ENCODE peak calls at places on chromosomes 11 and 22, in four cellular contexts. W, K, X and U are unnamed samples.

GRCh38 chr22:39576027-39576426 is 5.5 kb downstream of the CACNA1I start:
- DNase-seq in X (no peak), K (no peak), W (no peak), U (no peak)

GRCh38 chr22:23359583-23360123 is 179.3 kb downstream of the BCR start:
- DNase-seq in X (no peak), W (no peak), K (no peak), U (no peak)

GRCh38 chr11:86699036-86699791 is 26.8 kb upstream of the ME3 start:
- DNase-seq in W (no peak), K (no peak), X (no peak), U (no peak)

GRCh38 chr11:57474751-57475115 is 14.4 kb downstream of the RTN4RL2 start:
- DNase-seq in W (no peak), X (no peak), K (no peak), U (no peak)

GRCh38 chr22:44242946-44243724 is 62.4 kb downstream of the PARVG start:
- DNase-seq in W (no peak), K (no peak), X (no peak), U (no peak)

GRCh38 chr11:118691926-118692830 is 12.7 kb upstream of the TREH start:
- DNase-seq in X (peak; percentile 18), W (peak; percentile 95), K (no peak), U (peak; percentile 45)

GRCh38 chr11:132051704-132052103 is 681.3 kb downstream of the NTM start:
- DNase-seq in K (no peak), W (no peak), X (no peak), U (no peak)

GRCh38 chr22:26174280-26174679 is 5.0 kb downstream of the SEZ6L start:
- DNase-seq in W (no peak), X (no peak), K (no peak), U (no peak)

GRCh38 chr22:50169774-50170341 is 673 bp upstream of the PANX2 start:
- DNase-seq in W (no peak), X (no peak), K (peak; percentile 31), U (no peak)

GRCh38 chr11:134047586-134047999 is 21.3 kb upstream of the JAM3 start:
- DNase-seq in K (peak; percentile 89), W (peak; percentile 73), X (peak; percentile 55), U (no peak)

GRCh38 chr11:6217722-6218121 is 12.4 kb downstream of the C11orf42 start:
- DNase-seq in X (no peak), K (no peak), W (no peak), U (no peak)

GRCh38 chr11:19520681-19521080 is 192.0 kb upstream of the NAV2 start:
- DNase-seq in W (no peak), K (no peak), X (no peak), U (no peak)

GRCh38 chr11:68432874-68433273 is 27.7 kb upstream of the PPP6R3 start:
- DNase-seq in X (no peak), K (no peak), W (no peak), U (no peak)

GRCh38 chr22:44088976-44089570 is 65.0 kb downstream of the PARVB start:
- DNase-seq in W (peak; percentile 78), X (peak; percentile 42), K (no peak), U (no peak)

GRCh38 chr11:69351460-69351859 is 57.5 kb downstream of the MYEOV start:
- DNase-seq in W (peak; percentile 40), K (no peak), X (peak; percentile 13), U (no peak)

DNA sequence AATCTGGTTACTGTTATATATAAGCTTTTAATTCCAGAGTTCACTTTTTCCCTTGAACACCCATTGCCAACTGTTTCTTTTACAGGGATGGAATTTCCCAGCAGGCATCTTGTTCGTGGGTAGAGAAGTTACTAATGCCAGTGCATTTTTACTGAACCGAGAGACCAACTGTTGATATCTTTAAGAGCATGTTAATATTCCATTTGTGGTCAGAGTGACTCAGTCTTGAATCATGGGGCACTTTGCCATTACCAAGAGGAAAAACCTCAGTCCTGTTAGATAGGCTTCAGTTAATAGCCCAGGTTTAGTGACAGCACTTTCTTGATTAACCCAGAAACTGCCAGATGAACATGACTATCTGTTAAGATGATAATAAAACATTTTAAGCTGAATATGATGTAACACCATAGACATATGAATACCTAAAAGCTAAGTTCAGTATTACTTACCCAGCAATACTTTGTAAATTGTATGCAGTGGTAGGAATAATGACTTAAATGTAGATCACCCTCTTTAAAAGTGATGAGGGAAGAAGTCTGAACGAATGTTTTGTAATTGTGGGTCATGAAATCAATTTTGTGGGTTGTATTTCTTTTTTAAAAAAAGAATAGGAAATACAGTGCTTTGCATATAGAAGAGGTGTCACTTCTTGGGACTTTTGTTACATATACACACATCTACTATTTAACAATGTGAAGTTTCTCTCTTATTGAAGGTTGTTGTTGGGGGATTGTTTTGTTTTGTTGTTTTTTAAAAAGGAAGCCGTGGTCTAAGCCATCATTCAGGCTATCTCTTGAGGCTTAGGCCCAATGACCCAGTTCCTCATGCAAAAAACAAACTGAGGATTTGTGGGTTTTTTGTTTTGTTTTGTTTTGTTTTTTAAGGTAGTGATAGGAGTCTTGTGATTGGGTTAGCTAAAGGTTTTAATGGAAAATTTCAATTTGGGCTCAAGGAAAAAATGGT is 79.2 kb upstream of the GRIK4 start:
- DNase-seq in X (peak; percentile 99), K (no peak), W (peak; percentile 97), U (no peak)
- H3K4me3 ChIP-seq in X (no peak overlapping the region), K (no peak overlapping the region), W (no peak overlapping the region), U (no peak overlapping the region)

GRCh38 chr11:7609015-7609414 is 64.3 kb downstream of the CYB5R2 start:
- DNase-seq in K (no peak), X (no peak), W (no peak), U (no peak)

GRCh38 chr11:7604331-7604973 is 68.8 kb downstream of the CYB5R2 start:
- DNase-seq in X (no peak), W (no peak), K (no peak), U (no peak)

GRCh38 chr11:7603031-7603781 is 70.1 kb downstream of the CYB5R2 start:
- DNase-seq in K (no peak), X (no peak), W (no peak), U (no peak)

GRCh38 chr11:7606496-7606895 is 66.8 kb downstream of the CYB5R2 start:
- DNase-seq in X (no peak), K (no peak), W (no peak), U (no peak)

DNA sequence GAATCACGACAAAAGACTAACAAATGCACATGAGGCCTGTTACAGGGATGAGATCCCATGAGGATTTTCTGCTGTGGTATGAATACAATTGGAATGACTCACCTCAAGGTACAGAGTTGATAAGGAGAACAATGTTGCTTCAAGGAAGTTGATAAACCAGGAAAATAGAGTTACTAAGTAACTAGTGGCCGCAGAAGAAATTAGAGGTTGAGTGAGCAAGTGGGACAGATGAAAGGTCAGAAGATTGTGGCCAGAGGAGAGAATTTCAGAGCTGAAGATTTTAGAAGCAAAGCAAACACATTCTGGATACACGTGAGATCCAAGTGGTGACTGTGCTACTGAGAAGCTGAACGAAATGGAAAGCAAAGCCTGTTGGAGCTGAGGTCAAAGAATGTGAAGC is 67.8 kb downstream of the CYB5R2 start:
- DNase-seq in X (peak; percentile 85), K (no peak), W (no peak), U (no peak)
- H3K27ac ChIP-seq in X (peak overlapping the region; percentile 31), K (no peak overlapping the region), W (no peak overlapping the region), U (no peak overlapping the region)

DNA sequence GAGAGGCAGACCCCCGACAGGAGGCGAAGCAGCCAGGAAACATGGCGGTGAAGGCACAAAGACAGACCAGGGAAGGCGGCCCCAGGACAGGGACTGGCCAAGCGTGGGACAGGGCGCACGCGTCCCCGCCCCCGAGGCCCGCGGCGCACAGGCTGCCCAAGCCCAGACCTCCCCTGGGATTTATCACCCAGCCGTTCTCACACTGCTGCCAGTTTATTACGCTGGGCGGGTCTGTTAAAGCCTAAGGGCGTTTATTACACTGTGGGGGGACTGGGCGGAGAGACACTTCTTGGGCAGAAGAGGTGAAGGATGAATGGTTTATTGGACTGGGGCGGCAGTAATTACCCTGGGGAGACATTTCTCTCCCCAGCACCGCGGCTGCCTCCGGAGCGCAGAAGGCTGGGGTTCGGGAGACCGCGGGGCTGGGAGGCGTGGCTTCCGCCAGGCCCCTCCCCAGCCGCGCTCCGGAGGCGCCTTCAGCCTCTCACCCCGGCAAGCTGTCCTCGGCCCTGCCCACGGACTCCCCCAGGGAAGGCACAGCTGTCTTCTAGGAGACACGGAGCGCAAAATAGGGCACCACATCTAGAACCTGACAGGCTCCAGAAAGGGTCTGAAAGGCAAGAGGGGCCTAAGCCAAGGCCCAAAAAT is 47.1 kb downstream of the SLC22A12 start:
- DNase-seq in X (no peak), W (no peak), K (no peak), U (no peak)
- H3K4me3 ChIP-seq in X (no peak overlapping the region), W (no peak overlapping the region), K (peak overlapping the region; percentile 13), U (no peak overlapping the region)

GRCh38 chr11:47980093-47980906 is at the start of gene PTPRJ:
- DNase-seq in X (no peak), K (peak; percentile 63), W (peak; percentile 31), U (peak; percentile 66)

GRCh38 chr11:47981667-47982404 is 1.5 kb downstream of the PTPRJ start:
- DNase-seq in X (no peak), K (no peak), W (no peak), U (no peak)

GRCh38 chr11:47980907-47981621 is 705 bp downstream of the PTPRJ start:
- DNase-seq in X (no peak), W (peak; percentile 32), K (peak; percentile 46), U (no peak)

GRCh38 chr11:47977651-47978050 is 2.7 kb upstream of the PTPRJ start:
- DNase-seq in W (no peak), K (no peak), X (no peak), U (no peak)

GRCh38 chr11:47979378-47980092 is 824 bp upstream of the PTPRJ start:
- DNase-seq in K (no peak), W (no peak), X (no peak), U (no peak)
- H3K27ac ChIP-seq in K (peak overlapping the region; percentile 22), W (no peak overlapping the region), X (no peak overlapping the region), U (no peak overlapping the region)